ENCODE peak calls at places on chromosomes 5 and 9, in four cellular contexts. One of them, this sample, is unnamed.

GRCh38 chr9:1047605-1048235 is 2.4 kb upstream of the DMRT2 start:
- DNase-seq in heart right ventricle: no peak
- DNase-seq in left ventricle myocardium inferior: no peak
- DNase-seq in kidney epithelial cell: no peak
- DNase-seq in this sample: no peak

GRCh38 chr5:147346006-147346561 is 111.3 kb downstream of the STK32A start:
- DNase-seq in kidney epithelial cell: no peak
- DNase-seq in left ventricle myocardium inferior: no peak
- DNase-seq in heart right ventricle: no peak
- DNase-seq in this sample: no peak

GRCh38 chr5:41995193-41995592 is 70.1 kb downstream of the FBXO4 start:
- DNase-seq in left ventricle myocardium inferior: no peak
- DNase-seq in heart right ventricle: no peak
- DNase-seq in kidney epithelial cell: no peak
- DNase-seq in this sample: no peak

GRCh38 chr9:134372621-134373267 is 46.5 kb downstream of the RXRA start:
- DNase-seq in kidney epithelial cell: no peak
- DNase-seq in left ventricle myocardium inferior: peak; percentile 65
- DNase-seq in heart right ventricle: peak; percentile 58
- DNase-seq in this sample: peak; percentile 79

GRCh38 chr5:115873392-115873791 is 31.7 kb downstream of the AP3S1 start:
- DNase-seq in left ventricle myocardium inferior: no peak
- DNase-seq in heart right ventricle: no peak
- DNase-seq in kidney epithelial cell: peak; percentile 42
- DNase-seq in this sample: no peak

GRCh38 chr9:7944521-7945022 is 145.0 kb upstream of the DMAC1 start:
- DNase-seq in kidney epithelial cell: no peak
- DNase-seq in left ventricle myocardium inferior: no peak
- DNase-seq in heart right ventricle: no peak
- DNase-seq in this sample: no peak

GRCh38 chr5:1521671-1522600 is 1.8 kb downstream of the LPCAT1 start:
- DNase-seq in heart right ventricle: no peak
- DNase-seq in left ventricle myocardium inferior: no peak
- DNase-seq in kidney epithelial cell: no peak
- DNase-seq in this sample: peak; percentile 67

GRCh38 chr5:13659391-13659790 is 285.1 kb downstream of the DNAH5 start:
- DNase-seq in left ventricle myocardium inferior: no peak
- DNase-seq in kidney epithelial cell: no peak
- DNase-seq in heart right ventricle: no peak
- DNase-seq in this sample: no peak

GRCh38 chr5:149147673-149148072 is 6.4 kb downstream of the ABLIM3 start:
- DNase-seq in kidney epithelial cell: no peak
- DNase-seq in left ventricle myocardium inferior: no peak
- DNase-seq in heart right ventricle: no peak
- DNase-seq in this sample: no peak

GRCh38 chr5:140075371-140075770 is 32.3 kb upstream of the NRG2 start:
- DNase-seq in left ventricle myocardium inferior: no peak
- DNase-seq in kidney epithelial cell: no peak
- DNase-seq in heart right ventricle: no peak
- DNase-seq in this sample: no peak

GRCh38 chr9:124386201-124386600 is 29.0 kb downstream of the PSMB7 start:
- DNase-seq in left ventricle myocardium inferior: no peak
- DNase-seq in heart right ventricle: no peak
- DNase-seq in kidney epithelial cell: no peak
- DNase-seq in this sample: no peak

GRCh38 chr5:56012281-56012963 is 17.7 kb upstream of the IL6ST start:
- DNase-seq in left ventricle myocardium inferior: peak; percentile 22
- DNase-seq in kidney epithelial cell: no peak
- DNase-seq in heart right ventricle: no peak
- DNase-seq in this sample: no peak

GRCh38 chr9:82763631-82764030 is 299.3 kb downstream of the RASEF start:
- DNase-seq in kidney epithelial cell: no peak
- DNase-seq in left ventricle myocardium inferior: no peak
- DNase-seq in heart right ventricle: no peak
- DNase-seq in this sample: no peak

GRCh38 chr5:176732306-176732705 is 78.1 kb upstream of the UNC5A start:
- DNase-seq in left ventricle myocardium inferior: no peak
- DNase-seq in heart right ventricle: no peak
- DNase-seq in kidney epithelial cell: no peak
- DNase-seq in this sample: no peak

GRCh38 chr9:129981180-129981907 is 61.6 kb downstream of the FNBP1 start:
- DNase-seq in kidney epithelial cell: no peak
- DNase-seq in heart right ventricle: no peak
- DNase-seq in left ventricle myocardium inferior: peak; percentile 25
- DNase-seq in this sample: peak; percentile 77

GRCh38 chr5:36599986-36600779 is 6.2 kb upstream of the SLC1A3 start:
- DNase-seq in left ventricle myocardium inferior: no peak
- DNase-seq in heart right ventricle: no peak
- DNase-seq in kidney epithelial cell: no peak
- DNase-seq in this sample: no peak

GRCh38 chr5:65722575-65723424 is 795 bp downstream of the NLN start:
- DNase-seq in kidney epithelial cell: no peak
- DNase-seq in left ventricle myocardium inferior: no peak
- DNase-seq in heart right ventricle: no peak
- DNase-seq in this sample: peak; percentile 63

GRCh38 chr9:128632486-128632885 is 24.2 kb downstream of the DYNC2I2 start:
- DNase-seq in left ventricle myocardium inferior: no peak
- DNase-seq in heart right ventricle: no peak
- DNase-seq in kidney epithelial cell: no peak
- DNase-seq in this sample: no peak

GRCh38 chr5:140497897-140498296 is 49.6 kb upstream of the EIF4EBP3 start:
- DNase-seq in kidney epithelial cell: peak; percentile 29
- DNase-seq in heart right ventricle: no peak
- DNase-seq in left ventricle myocardium inferior: no peak
- DNase-seq in this sample: no peak

GRCh38 chr9:122144836-122145235 is 14.7 kb downstream of the NDUFA8 start:
- DNase-seq in left ventricle myocardium inferior: no peak
- DNase-seq in kidney epithelial cell: no peak
- DNase-seq in heart right ventricle: no peak
- DNase-seq in this sample: no peak

GRCh38 chr5:72328172-72328571 is 8.0 kb downstream of the PTCD2 start:
- DNase-seq in left ventricle myocardium inferior: peak; percentile 55
- DNase-seq in heart right ventricle: peak; percentile 52
- DNase-seq in kidney epithelial cell: no peak
- DNase-seq in this sample: no peak

GRCh38 chr9:136634904-136635303 is 27.8 kb upstream of the EGFL7 start:
- DNase-seq in left ventricle myocardium inferior: no peak
- DNase-seq in kidney epithelial cell: no peak
- DNase-seq in heart right ventricle: no peak
- DNase-seq in this sample: no peak

GRCh38 chr5:133421394-133421793 is 190.9 kb downstream of the FSTL4 start:
- DNase-seq in kidney epithelial cell: no peak
- DNase-seq in heart right ventricle: no peak
- DNase-seq in left ventricle myocardium inferior: no peak
- DNase-seq in this sample: no peak

GRCh38 chr5:133421806-133422205 is 190.5 kb downstream of the FSTL4 start:
- DNase-seq in left ventricle myocardium inferior: no peak
- DNase-seq in heart right ventricle: no peak
- DNase-seq in kidney epithelial cell: no peak
- DNase-seq in this sample: no peak

GRCh38 chr5:133425183-133425582 is 187.2 kb downstream of the FSTL4 start:
- DNase-seq in left ventricle myocardium inferior: no peak
- DNase-seq in kidney epithelial cell: no peak
- DNase-seq in heart right ventricle: no peak
- DNase-seq in this sample: no peak

GRCh38 chr5:133423618-133424282 is 188.6 kb downstream of the FSTL4 start:
- DNase-seq in kidney epithelial cell: no peak
- DNase-seq in left ventricle myocardium inferior: peak; percentile 63
- DNase-seq in heart right ventricle: peak; percentile 75
- DNase-seq in this sample: no peak

DNA sequence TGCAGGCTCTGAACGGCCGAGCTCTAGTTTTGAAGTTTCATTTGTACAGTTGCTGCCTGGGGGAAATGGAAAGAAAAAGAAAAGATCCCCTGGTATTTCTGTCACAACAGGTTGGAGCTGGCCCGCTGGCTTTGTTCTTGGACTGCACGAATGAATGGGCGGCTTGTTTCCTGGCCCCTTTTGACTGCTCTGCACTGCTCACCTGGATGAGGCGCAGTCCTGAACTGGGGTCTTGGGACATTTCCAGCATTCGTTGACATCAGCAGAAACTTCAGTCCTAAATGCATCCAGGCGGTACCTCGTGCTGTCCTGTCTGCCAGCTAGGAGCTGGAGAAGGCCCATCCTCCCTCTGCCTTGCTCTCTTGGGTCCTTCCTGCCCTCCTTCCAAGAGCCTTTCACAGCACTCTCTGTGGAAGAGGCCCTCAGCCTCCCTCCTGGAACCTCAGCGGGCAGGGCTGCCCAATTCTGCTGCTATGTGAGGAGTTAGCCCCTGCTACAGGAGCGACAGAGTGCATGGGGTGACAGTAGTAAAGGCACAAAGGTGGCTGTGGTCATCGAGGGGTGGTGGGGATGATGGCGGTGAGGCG is 189.2 kb downstream of the FSTL4 start:
- DNase-seq in left ventricle myocardium inferior: no peak
- DNase-seq in heart right ventricle: no peak
- DNase-seq in kidney epithelial cell: no peak
- DNase-seq in this sample: no peak
- TF ChIP-seq CTCF in left ventricle myocardium inferior: no peak
- TF ChIP-seq CTCF in heart right ventricle: no peak
- TF ChIP-seq CTCF in kidney epithelial cell: no peak
- TF ChIP-seq CTCF in this sample: no peak

DNA sequence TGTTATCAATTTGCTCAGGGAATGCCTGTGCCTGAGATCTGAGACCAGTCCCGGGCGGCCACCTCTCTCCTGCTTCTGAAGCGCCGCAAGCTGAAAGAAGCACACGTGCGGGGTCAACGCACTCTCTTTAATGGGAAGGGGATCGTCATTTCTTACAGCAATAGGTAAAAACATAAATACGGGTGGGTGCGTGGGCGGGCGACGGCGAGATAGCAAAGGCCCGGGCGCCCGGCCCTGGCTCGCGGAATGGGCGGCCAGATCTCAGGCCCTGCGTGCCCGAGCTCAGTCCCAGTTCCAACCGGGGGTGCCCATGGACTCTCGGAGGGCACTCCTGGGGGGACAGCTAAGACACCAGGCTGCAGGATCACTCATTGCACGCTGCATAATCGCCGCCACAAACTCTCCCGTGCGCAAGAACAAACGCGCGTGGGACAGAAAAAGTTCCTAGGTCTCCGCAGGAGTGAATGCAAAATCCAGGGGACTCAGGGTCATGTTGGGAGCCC is 3.0 kb downstream of the NKX2-5 start:
- DNase-seq in kidney epithelial cell: no peak
- DNase-seq in heart right ventricle: no peak
- DNase-seq in left ventricle myocardium inferior: no peak
- DNase-seq in this sample: no peak
- H3K27me3 ChIP-seq in kidney epithelial cell: peaks cover 100% of the 10 kb centered on the region
- H3K27me3 ChIP-seq in heart right ventricle: peaks cover 92% of the 10 kb centered on the region
- H3K27me3 ChIP-seq in left ventricle myocardium inferior: peaks cover 100% of the 10 kb centered on the region
- H3K27me3 ChIP-seq in this sample: peaks cover 42% of the 10 kb centered on the region

GRCh38 chr9:112887377-112887776 is 3.3 kb downstream of the SLC46A2 start:
- DNase-seq in heart right ventricle: peak; percentile 22
- DNase-seq in left ventricle myocardium inferior: no peak
- DNase-seq in kidney epithelial cell: no peak
- DNase-seq in this sample: no peak
- TF ChIP-seq CTCF in heart right ventricle: no peak
- TF ChIP-seq CTCF in left ventricle myocardium inferior: no peak
- TF ChIP-seq CTCF in kidney epithelial cell: peak; percentile 2
- TF ChIP-seq CTCF in this sample: peak; percentile 9

GRCh38 chr9:21350787-21351186 is at the start of gene IFNA6:
- DNase-seq in left ventricle myocardium inferior: no peak
- DNase-seq in heart right ventricle: no peak
- DNase-seq in kidney epithelial cell: no peak
- DNase-seq in this sample: no peak
- H3K27me3 ChIP-seq in left ventricle myocardium inferior: peaks cover 25% of the 10 kb centered on the region
- H3K27me3 ChIP-seq in heart right ventricle: peaks cover 37% of the 10 kb centered on the region
- H3K27me3 ChIP-seq in kidney epithelial cell: no peaks in the 10 kb centered on the region
- H3K27me3 ChIP-seq in this sample: no peaks in the 10 kb centered on the region

GRCh38 chr9:17116400-17116837 is 18.4 kb upstream of the CNTLN start:
- DNase-seq in heart right ventricle: no peak
- DNase-seq in left ventricle myocardium inferior: no peak
- DNase-seq in kidney epithelial cell: no peak
- DNase-seq in this sample: no peak
- TF ChIP-seq CTCF in heart right ventricle: peak; percentile 70
- TF ChIP-seq CTCF in left ventricle myocardium inferior: peak; percentile 69
- TF ChIP-seq CTCF in kidney epithelial cell: peak; percentile 21
- TF ChIP-seq CTCF in this sample: peak; percentile 57

This sample was measured in ascending aorta.